ENCODE peak calls at places on chromosomes 1 and 21, in six cellular contexts. Y, U, N, B, T and V are unnamed samples.

GRCh38 chr1:39431927-39432326 is 59.5 kb upstream of the BMP8A start:
- DNase-seq in Y (no peak), U (no peak), N (no peak), B (no peak), T (no peak), V (no peak)

GRCh38 chr1:34786521-34787325 is 5.7 kb downstream of the GJB3 start:
- DNase-seq in Y (peak; percentile 85), U (no peak), N (peak; percentile 54), B (peak; percentile 25), T (peak; percentile 73), V (peak; percentile 77)

GRCh38 chr1:179818743-179819173 is 58.8 kb downstream of the TOR1AIP2 start:
- DNase-seq in Y (peak; percentile 84), U (no peak), N (no peak), B (no peak), T (no peak), V (no peak)

GRCh38 chr1:39564941-39565340 is 11.6 kb downstream of the PABPC4 start:
- DNase-seq in Y (no peak), U (no peak), N (no peak), B (no peak), T (no peak), V (no peak)

GRCh38 chr1:107326823-107327445 is 186.1 kb downstream of the NTNG1 start:
- DNase-seq in Y (no peak), U (no peak), N (no peak), B (no peak), T (no peak), V (no peak)

GRCh38 chr1:234840843-234841242 is 230.9 kb upstream of the IRF2BP2 start:
- DNase-seq in Y (peak; percentile 42), U (no peak), N (no peak), B (no peak), T (no peak), V (no peak)

GRCh38 chr1:44645466-44646244 is 28.6 kb downstream of the TMEM53 start:
- DNase-seq in Y (no peak), U (no peak), N (no peak), B (no peak), T (no peak), V (no peak)

GRCh38 chr1:161265305-161265704 is 6.8 kb downstream of the PCP4L1 start:
- DNase-seq in Y (no peak), U (no peak), N (no peak), B (no peak), T (no peak), V (no peak)

GRCh38 chr1:35718492-35719336 is at the start of gene C1orf216:
- DNase-seq in Y (peak; percentile 79), U (peak; percentile 18), N (no peak), B (no peak), T (peak; percentile 83), V (no peak)

GRCh38 chr1:31376374-31377134 is 3.7 kb upstream of the FABP3 start:
- DNase-seq in Y (peak; percentile 29), U (no peak), N (peak; percentile 32), B (no peak), T (no peak), V (peak; percentile 63)

GRCh38 chr1:225409051-225409450 is 18.8 kb downstream of the LBR start:
- DNase-seq in Y (no peak), U (no peak), N (no peak), B (no peak), T (no peak), V (no peak)

GRCh38 chr1:6962390-6962955 is 177.2 kb downstream of the CAMTA1 start:
- DNase-seq in Y (peak; percentile 84), U (peak; percentile 80), N (no peak), B (peak; percentile 20), T (peak; percentile 96), V (peak; percentile 90)

GRCh38 chr1:98035587-98035986 is 114.8 kb upstream of the DPYD start:
- DNase-seq in Y (no peak), U (no peak), N (no peak), B (no peak), T (no peak), V (no peak)

GRCh38 chr1:21268281-21269239 is 21.7 kb downstream of the ECE1 start:
- DNase-seq in Y (no peak), U (no peak), N (no peak), B (no peak), T (no peak), V (no peak)

GRCh38 chr21:42276526-42277154 is 38.6 kb downstream of the TFF3 start:
- DNase-seq in Y (no peak), U (no peak), N (no peak), B (no peak), T (no peak), V (no peak)

GRCh38 chr1:221457706-221458429 is 284.0 kb downstream of the DUSP10 start:
- DNase-seq in Y (no peak), U (no peak), N (no peak), B (no peak), T (no peak), V (no peak)

GRCh38 chr1:5480306-5480705 is 511.9 kb downstream of the NPHP4 start:
- DNase-seq in Y (no peak), U (no peak), N (no peak), B (no peak), T (no peak), V (no peak)

GRCh38 chr1:111359376-111359775 is 68.2 kb downstream of the OVGP1 start:
- DNase-seq in Y (no peak), U (no peak), N (no peak), B (no peak), T (no peak), V (no peak)

GRCh38 chr1:4203501-4203900 is 303.4 kb upstream of the C1orf174 start:
- DNase-seq in Y (no peak), U (no peak), N (no peak), B (no peak), T (no peak), V (no peak)

GRCh38 chr1:203584507-203584906 is 42.1 kb upstream of the ATP2B4 start:
- DNase-seq in Y (no peak), U (no peak), N (no peak), B (no peak), T (no peak), V (no peak)

GRCh38 chr1:65469889-65470340 is 49.4 kb downstream of the LEPR start:
- DNase-seq in Y (peak; percentile 78), U (no peak), N (peak; percentile 40), B (no peak), T (no peak), V (no peak)

GRCh38 chr1:53562256-53562982 is 103.2 kb downstream of the DMRTB1 start:
- DNase-seq in Y (no peak), U (no peak), N (no peak), B (no peak), T (no peak), V (no peak)

DNA sequence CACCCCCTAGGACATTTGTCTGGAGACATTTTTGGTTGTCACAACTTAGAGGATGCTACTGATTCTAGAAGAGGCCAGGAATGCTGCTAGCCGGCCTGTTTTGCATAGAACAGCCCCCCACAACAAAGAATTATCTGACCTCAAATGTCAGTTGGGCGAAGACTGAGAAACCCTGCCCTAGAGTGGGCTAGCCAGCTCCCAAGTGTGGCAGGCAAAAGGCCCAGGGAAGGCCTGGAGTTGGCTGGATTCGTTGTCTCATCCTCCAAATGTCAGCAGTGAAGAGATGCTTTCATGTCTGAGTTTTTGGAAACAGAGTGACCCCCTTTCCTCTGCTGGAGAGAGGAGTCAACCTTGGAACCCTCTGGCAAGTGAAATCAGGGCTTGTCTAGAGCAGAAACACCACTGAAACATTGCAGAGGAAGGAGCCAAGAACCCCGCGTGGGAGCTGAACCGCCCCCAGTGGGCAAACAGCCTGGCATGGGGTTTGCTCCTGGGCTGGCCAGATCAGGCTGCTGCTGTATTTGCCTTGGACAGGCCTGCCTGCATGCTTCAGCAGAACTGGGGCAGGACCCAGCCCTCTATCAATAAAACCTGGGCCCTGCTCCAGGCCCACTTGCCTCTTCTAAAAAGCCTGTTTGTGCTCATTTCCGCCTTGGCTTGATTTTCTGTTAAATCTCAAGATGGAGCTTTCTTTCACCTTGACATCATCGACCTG is 32.9 kb downstream of the RASSF5 start:
- DNase-seq in Y (no peak), U (no peak), N (no peak), B (no peak), T (no peak), V (no peak)
- H3K9ac ChIP-seq in Y (no peak overlapping the region), U (no peak overlapping the region), N (no peak overlapping the region), B (no peak overlapping the region), T (no peak overlapping the region), V (no peak overlapping the region)

DNA sequence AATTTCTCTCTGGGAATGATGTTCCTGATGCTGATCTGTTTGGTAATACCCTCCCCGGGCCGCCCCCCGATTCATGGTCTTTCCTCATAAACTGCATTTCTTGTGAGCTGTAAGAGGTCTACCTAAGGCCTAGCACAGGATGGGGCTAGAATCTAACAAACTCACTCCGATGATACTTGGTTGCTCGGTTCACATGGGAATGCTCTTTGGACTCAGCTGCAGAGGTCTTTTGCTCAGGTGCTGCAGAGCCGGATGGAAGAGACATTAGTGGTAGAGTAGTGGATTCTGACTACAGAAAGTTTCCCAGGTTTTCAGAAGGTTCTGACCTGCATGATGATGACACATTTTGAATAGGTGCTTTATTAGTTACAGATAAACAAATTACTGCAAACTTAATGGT is 8.3 kb upstream of the TMEM269 start:
- DNase-seq in Y (no peak), U (no peak), N (no peak), B (no peak), T (no peak), V (no peak)
- TF ChIP-seq ZNF274 in Y (no peak), U (no peak), N (no peak), B (no peak), T (no peak), V (no peak)

DNA sequence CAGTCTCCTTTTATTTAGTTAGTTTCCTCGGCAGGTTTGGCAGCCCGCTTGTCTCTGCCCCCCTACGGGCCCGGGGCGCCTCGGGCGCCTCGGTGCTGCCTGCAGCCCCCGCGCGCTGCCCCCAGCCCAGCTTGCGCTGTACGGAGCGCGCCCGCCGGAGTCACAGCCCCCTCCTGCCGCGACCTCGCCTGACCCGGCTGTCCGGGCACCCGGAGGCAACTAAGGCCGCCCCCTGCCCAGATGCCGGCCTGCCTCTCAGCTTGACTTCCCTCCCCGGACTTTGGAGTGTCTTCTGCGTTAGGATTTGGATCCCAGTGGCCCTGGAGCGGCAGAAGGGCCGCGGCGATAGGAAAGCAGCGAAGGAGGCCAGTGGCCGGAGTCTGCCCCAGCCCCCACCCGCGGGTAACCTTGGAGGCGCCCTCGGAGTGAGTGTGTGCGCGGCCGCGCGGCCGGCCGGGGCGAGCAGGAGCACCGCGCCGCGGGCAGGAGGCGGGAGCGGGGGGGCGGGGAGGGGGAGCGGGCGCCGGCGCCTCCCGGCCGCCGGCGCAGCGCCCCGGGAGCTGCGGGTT is 7.6 kb downstream of the CDKN2C start:
- DNase-seq in Y (peak; percentile 87), U (no peak), N (peak; percentile 27), B (no peak), T (peak; percentile 71), V (no peak)
- H3K9ac ChIP-seq in Y (peak overlapping the region; percentile 91), U (peak overlapping the region; percentile 65), N (peak overlapping the region; percentile 90), B (peak overlapping the region; percentile 94), T (no peak overlapping the region), V (peak overlapping the region; percentile 66)

DNA sequence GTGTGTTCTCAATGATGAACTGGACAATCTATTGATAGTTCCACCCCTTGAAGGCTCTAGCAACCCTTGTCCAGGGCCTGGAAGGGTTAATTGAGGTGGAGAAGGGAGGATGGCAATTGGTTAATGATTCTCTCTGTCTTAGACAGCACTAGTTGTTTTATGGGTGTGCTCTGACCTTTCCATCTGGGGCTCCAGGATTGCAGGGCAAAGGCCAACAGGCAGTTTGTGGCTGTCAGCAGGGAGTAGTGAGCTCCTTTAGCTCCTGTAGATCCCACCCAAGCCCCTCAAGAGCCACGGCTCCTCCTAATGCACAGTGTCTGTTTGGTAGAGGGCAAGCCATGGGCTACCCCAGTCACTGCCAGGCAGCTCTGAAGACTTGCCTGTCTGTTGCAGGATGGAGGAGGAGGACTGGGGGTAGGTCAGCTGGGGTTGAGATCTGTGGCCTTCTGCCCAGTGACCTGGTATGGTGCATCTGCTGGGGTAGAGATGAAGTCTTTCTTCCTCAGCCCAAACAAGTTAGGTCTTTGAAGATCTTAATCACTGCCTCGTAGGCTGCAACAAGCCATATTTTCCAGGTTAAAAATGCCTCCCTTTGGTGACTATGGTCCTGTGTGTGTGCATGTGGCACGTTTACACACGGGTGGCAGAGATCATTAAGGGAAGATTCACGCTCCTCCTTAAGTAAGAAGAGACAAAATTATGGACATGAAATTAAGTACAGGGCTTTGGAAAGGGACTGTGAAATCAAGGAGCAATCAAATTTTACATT is 7.7 kb downstream of the MROH7 start:
- DNase-seq in Y (no peak), U (no peak), N (peak; percentile 70), B (no peak), T (no peak), V (no peak)
- TF ChIP-seq ZNF274 in Y (no peak), U (no peak), N (no peak), B (no peak), T (no peak), V (no peak)